ENCODE peak calls at places on chromosome 20, in nine cellular contexts. X is HEK293T, U is left ventricle myocardium superior, G is AG10803, B is MCF 10A, H is COR-L47, W is neuronal stem cell, O is GM04503, S is fibroblast of lung. Y is an unnamed sample.

GRCh38 chr20:38985060-38985459 is 22.9 kb downstream of the DHX35 start:
- DNase-seq in B (no peak), W (no peak), G (no peak), S (no peak), U (no peak), H (no peak), X (no peak), O (no peak), Y (no peak)

GRCh38 chr20:33859751-33860150 is 48.6 kb downstream of the CHMP4B start:
- DNase-seq in B (no peak), W (no peak), G (no peak), H (no peak), O (no peak), S (no peak), U (no peak), X (no peak), Y (no peak)

GRCh38 chr20:2151805-2152727 is 50.4 kb downstream of the STK35 start:
- DNase-seq in G (peak; percentile 85), S (peak; percentile 74), W (no peak), H (no peak), B (peak; percentile 64), X (no peak), O (peak; percentile 54), U (no peak), Y (peak; percentile 40)

GRCh38 chr20:59004763-59005522 is 2.1 kb downstream of the CTSZ start:
- DNase-seq in B (no peak), G (no peak), S (no peak), U (peak; percentile 69), O (no peak), X (no peak), W (no peak), H (no peak), Y (no peak)

GRCh38 chr20:61927826-61928541 is 137.7 kb downstream of the TAF4 start:
- DNase-seq in W (no peak), B (no peak), S (no peak), U (peak; percentile 19), H (no peak), O (no peak), X (no peak), G (no peak), Y (no peak)

GRCh38 chr20:45306431-45306982 is at the start of gene RBPJL:
- DNase-seq in H (no peak), G (no peak), S (no peak), O (no peak), W (no peak), B (no peak), X (no peak), U (peak; percentile 50), Y (no peak)

GRCh38 chr20:48292806-48293205 is 507.5 kb upstream of the SULF2 start:
- DNase-seq in H (no peak), B (peak; percentile 45), W (peak; percentile 20), O (no peak), G (no peak), X (no peak), S (peak; percentile 61), U (no peak), Y (no peak)

GRCh38 chr20:62363920-62364851 is 2.9 kb downstream of the LAMA5 start:
- DNase-seq in S (peak; percentile 34), X (no peak), W (no peak), U (peak; percentile 53), H (no peak), B (peak; percentile 36), O (no peak), G (no peak), Y (no peak)

GRCh38 chr20:24317224-24317623 is 152.2 kb upstream of the SYNDIG1 start:
- DNase-seq in S (no peak), B (no peak), X (no peak), G (no peak), W (no peak), O (no peak), H (no peak), U (no peak), Y (no peak)

GRCh38 chr20:59977086-59977485 is 18.9 kb downstream of the CDH26 start:
- DNase-seq in U (no peak), G (no peak), B (no peak), X (no peak), S (no peak), O (no peak), W (no peak), H (no peak), Y (no peak)

GRCh38 chr20:17226410-17227198 is at the start of gene PCSK2:
- DNase-seq in B (no peak), S (peak; percentile 55), U (peak; percentile 49), W (peak; percentile 90), X (peak; percentile 71), G (peak; percentile 51), H (peak; percentile 94), O (no peak), Y (no peak)

GRCh38 chr20:54633903-54634302 is 158.5 kb downstream of the DOK5 start:
- DNase-seq in S (no peak), G (no peak), X (no peak), B (no peak), H (no peak), W (no peak), O (no peak), U (no peak), Y (no peak)

GRCh38 chr20:25048519-25048952 is 9.4 kb downstream of the ACSS1 start:
- DNase-seq in B (no peak), W (no peak), H (no peak), S (no peak), G (no peak), O (no peak), U (peak; percentile 50), X (no peak), Y (no peak)

GRCh38 chr20:4817230-4817671 is 95.5 kb downstream of the PRND start:
- DNase-seq in G (peak; percentile 49), W (no peak), U (no peak), X (no peak), O (peak; percentile 4), S (no peak), B (peak; percentile 6), H (no peak), Y (no peak)

GRCh38 chr20:16296933-16297332 is 276.3 kb downstream of the KIF16B start:
- DNase-seq in O (no peak), X (no peak), B (no peak), G (no peak), W (no peak), H (no peak), S (no peak), U (no peak), Y (no peak)

GRCh38 chr20:46307139-46307998 is 929 bp downstream of the CDH22 start:
- DNase-seq in B (peak; percentile 54), U (peak; percentile 60), G (peak; percentile 38), S (peak; percentile 25), W (peak; percentile 59), H (peak; percentile 42), X (peak; percentile 79), O (no peak), Y (no peak)

GRCh38 chr20:9015984-9016324 is 52.9 kb upstream of the PLCB4 start:
- DNase-seq in W (no peak), H (no peak), U (no peak), B (peak; percentile 49), S (peak; percentile 71), O (peak; percentile 73), X (no peak), G (peak; percentile 93), Y (peak; percentile 56)

GRCh38 chr20:57947421-57948176 is 237.8 kb upstream of the PMEPA1 start:
- DNase-seq in X (no peak), W (no peak), S (peak; percentile 92), U (no peak), O (peak; percentile 82), G (peak; percentile 93), H (no peak), B (no peak), Y (peak; percentile 87)

GRCh38 chr20:44956410-44956809 is 3.8 kb downstream of the TOMM34 start:
- DNase-seq in X (no peak), W (no peak), O (no peak), G (no peak), U (no peak), S (no peak), B (no peak), H (no peak), Y (no peak)

Y was measured in AG09309.